ENCODE peak calls at places on chromosomes 7 and 10, in four cellular contexts. F is ovary, H is left ventricle myocardium inferior, X is adipocyte. A is an unnamed sample.

GRCh38 chr7:44279731-44280505 is 45.5 kb downstream of the CAMK2B start:
- DNase-seq in F (peak; percentile 16), H (peak; percentile 8), X (no peak), A (no peak)

GRCh38 chr7:36019966-36020365 is 133.1 kb upstream of the EEPD1 start:
- DNase-seq in F (no peak), H (no peak), X (no peak), A (no peak)

GRCh38 chr7:42639930-42640329 is 271.9 kb downstream of the C7orf25 start:
- DNase-seq in F (no peak), H (no peak), X (peak; percentile 60), A (no peak)

GRCh38 chr10:95604630-95605029 is 43.5 kb upstream of the SORBS1 start:
- DNase-seq in F (no peak), H (no peak), X (no peak), A (no peak)

GRCh38 chr7:73647725-73648592 is 19.7 kb upstream of the VPS37D start:
- DNase-seq in F (peak; percentile 46), H (no peak), X (peak; percentile 57), A (peak; percentile 23)

GRCh38 chr10:75542902-75543301 is 111.5 kb downstream of the LRMDA start:
- DNase-seq in F (no peak), H (no peak), X (peak; percentile 71), A (peak; percentile 59)

GRCh38 chr7:122532406-122533269 is 166.3 kb downstream of the RNF133 start:
- DNase-seq in F (no peak), H (no peak), X (peak; percentile 70), A (no peak)

GRCh38 chr10:24762966-24763623 is 39.4 kb upstream of the ARHGAP21 start:
- DNase-seq in F (no peak), H (no peak), X (peak; percentile 53), A (peak; percentile 3)

GRCh38 chr7:92778972-92779371 is 57.4 kb downstream of the CDK6 start:
- DNase-seq in F (no peak), H (no peak), X (peak; percentile 83), A (peak; percentile 23)

GRCh38 chr7:88102686-88103085 is 117.2 kb downstream of the SRI start:
- DNase-seq in F (no peak), H (no peak), X (no peak), A (no peak)

GRCh38 chr7:79612027-79612426 is 158.6 kb upstream of the MAGI2 start:
- DNase-seq in F (no peak), H (no peak), X (no peak), A (no peak)

GRCh38 chr10:3887885-3888476 is 103.0 kb upstream of the KLF6 start:
- DNase-seq in F (no peak), H (no peak), X (peak; percentile 90), A (peak; percentile 85)

GRCh38 chr10:24091294-24091693 is 117.6 kb upstream of the KIAA1217 start:
- DNase-seq in F (no peak), H (no peak), X (no peak), A (no peak)

GRCh38 chr7:46786221-46786951 is 795.5 kb downstream of the TNS3 start:
- DNase-seq in F (no peak), H (no peak), X (peak; percentile 73), A (no peak)

GRCh38 chr7:211033-211714 is 18.8 kb downstream of the FAM20C start:
- DNase-seq in F (no peak), H (no peak), X (no peak), A (no peak)

GRCh38 chr10:129892571-129893045 is 71.5 kb downstream of the EBF3 start:
- DNase-seq in F (no peak), H (no peak), X (no peak), A (no peak)

GRCh38 chr7:149866817-149867447 is 6.8 kb upstream of the ATP6V0E2 start:
- DNase-seq in F (no peak), H (no peak), X (no peak), A (no peak)

GRCh38 chr10:104521901-104522827 is 118.9 kb upstream of the SORCS3 start:
- DNase-seq in F (no peak), H (peak; percentile 40), X (no peak), A (peak; percentile 13)

GRCh38 chr10:9635691-9636090 is 1382.0 kb upstream of the CELF2 start:
- DNase-seq in F (no peak), H (no peak), X (no peak), A (no peak)
- H3K9me3 ChIP-seq in F (no peaks in the 10 kb centered on the region), H (no peaks in the 10 kb centered on the region), X (peaks cover 4% of the 10 kb centered on the region), A (peaks cover 6% of the 10 kb centered on the region)

DNA sequence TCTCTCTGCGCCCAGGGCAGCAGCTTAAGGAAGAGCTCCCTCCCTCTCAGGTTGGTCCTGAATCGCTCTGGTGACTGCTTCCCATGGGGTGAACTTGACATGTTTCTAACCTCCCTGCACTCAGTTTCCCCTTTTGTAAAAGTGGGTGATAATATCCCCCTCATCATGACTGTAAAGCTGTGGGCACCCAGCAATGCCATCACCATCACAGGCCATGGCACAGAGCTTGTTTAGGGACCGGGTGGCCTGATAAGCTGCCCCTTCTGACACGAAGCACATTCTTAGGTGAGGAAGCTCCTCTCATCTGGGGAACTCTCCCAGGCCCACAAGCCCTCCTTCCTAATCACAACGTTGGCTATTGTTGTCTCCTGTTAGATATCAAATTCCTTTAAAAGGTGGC is 972.8 kb upstream of the ZNF722 start:
- DNase-seq in F (no peak), H (no peak), X (no peak), A (no peak)
- H3K9me3 ChIP-seq in F (no peaks in the 10 kb centered on the region), H (peaks cover 40% of the 10 kb centered on the region), X (peaks cover 25% of the 10 kb centered on the region), A (no peaks in the 10 kb centered on the region)

GRCh38 chr7:157895520-157896375 is 558.9 kb downstream of the DNAJB6 start:
- DNase-seq in F (peak; percentile 12), H (no peak), X (no peak), A (no peak)
- H3K9me3 ChIP-seq in F (no peaks in the 10 kb centered on the region), H (no peaks in the 10 kb centered on the region), X (no peaks in the 10 kb centered on the region), A (no peaks in the 10 kb centered on the region)

GRCh38 chr7:72163266-72163665 is 248.9 kb downstream of the CALN1 start:
- DNase-seq in F (no peak), H (no peak), X (no peak), A (no peak)

DNA sequence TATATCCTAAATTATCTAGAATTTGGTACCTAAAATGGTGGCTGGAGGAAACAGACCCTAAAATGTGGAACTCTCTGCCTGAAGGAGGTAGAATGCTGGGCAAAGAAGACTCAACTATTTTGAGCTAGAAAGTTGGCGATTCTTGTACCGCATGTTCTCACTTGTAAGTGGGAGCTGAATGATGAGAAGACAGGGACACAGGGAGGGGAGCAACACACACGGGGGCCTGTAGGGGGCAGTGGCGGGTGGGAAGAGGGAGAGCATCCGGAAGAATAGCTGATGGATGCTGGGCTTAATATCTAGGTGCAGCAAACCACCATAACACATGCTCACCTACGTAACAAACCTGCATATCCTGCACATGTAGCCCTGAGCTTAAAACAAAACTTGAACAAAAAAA is 250.6 kb downstream of the CALN1 start:
- DNase-seq in F (no peak), H (no peak), X (no peak), A (no peak)
- H3K9me3 ChIP-seq in F (no peaks in the 10 kb centered on the region), H (peaks cover 45% of the 10 kb centered on the region), X (peaks cover 15% of the 10 kb centered on the region), A (no peaks in the 10 kb centered on the region)

DNA sequence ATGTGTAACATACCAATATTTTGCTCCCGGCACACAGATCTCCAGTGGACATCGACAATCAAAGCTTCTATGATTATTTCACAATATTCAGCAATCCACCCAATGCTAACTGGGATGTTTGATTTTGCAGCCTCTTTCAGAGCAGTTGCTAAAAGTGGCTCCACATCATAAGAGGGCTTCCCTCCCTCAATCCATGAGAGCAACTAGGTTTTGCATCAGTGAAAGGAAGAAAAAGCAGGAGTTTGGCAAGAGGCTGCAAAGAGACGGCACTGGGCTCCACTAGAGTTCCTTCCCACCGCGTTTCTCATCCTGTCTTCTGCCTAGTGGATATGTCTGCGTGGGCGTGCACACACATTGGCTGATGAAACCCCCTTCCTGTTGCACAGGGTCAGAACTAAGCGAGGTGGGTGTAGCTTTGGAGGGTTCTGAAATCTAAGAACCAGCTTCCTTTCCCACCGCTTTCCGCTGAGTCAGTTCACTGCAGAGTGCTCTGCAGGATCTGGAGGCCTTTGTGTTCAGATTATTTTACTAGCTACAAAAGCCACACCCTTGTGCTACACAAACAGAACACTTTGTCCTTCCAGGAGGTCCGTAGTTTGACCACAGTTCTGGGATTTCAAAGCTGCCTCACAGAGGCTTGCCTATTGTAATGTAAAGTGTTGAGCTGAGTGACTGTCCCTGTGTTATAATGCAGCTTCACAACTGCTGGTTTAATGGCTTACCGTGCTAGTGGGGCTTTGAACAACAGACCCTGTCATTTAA is 28.1 kb downstream of the ARL4A start:
- DNase-seq in F (peak; percentile 49), H (peak; percentile 67), X (peak; percentile 93), A (peak; percentile 68)
- H3K9me3 ChIP-seq in F (no peaks in the 10 kb centered on the region), H (no peaks in the 10 kb centered on the region), X (no peaks in the 10 kb centered on the region), A (no peaks in the 10 kb centered on the region)

GRCh38 chr7:157577061-157577460 is 240.3 kb downstream of the DNAJB6 start:
- DNase-seq in F (no peak), H (no peak), X (no peak), A (no peak)

GRCh38 chr7:157577796-157578339 is 241.1 kb downstream of the DNAJB6 start:
- DNase-seq in F (no peak), H (no peak), X (no peak), A (no peak)

GRCh38 chr7:157581740-157582139 is 244.9 kb downstream of the DNAJB6 start:
- DNase-seq in F (no peak), H (no peak), X (no peak), A (no peak)

GRCh38 chr7:157579425-157579824 is 242.6 kb downstream of the DNAJB6 start:
- DNase-seq in F (no peak), H (no peak), X (no peak), A (no peak)

DNA sequence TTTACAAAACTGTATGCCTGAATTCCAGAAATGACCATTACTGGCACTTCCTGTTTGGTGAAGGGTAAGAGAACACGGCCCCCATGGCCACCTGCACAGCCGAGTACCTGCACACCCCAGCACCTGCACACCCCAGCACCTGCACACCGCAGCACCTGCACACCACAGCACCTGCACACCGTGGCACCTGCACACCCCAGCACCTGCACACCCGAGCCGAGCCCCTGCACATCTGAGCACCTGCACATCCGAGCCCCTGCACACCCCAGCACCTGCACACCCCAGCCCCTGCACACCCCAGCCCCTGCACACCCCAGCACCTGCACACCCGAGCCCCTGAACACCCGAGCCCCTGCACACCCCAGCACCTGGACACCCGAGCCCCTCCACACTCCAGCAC is 243.5 kb downstream of the DNAJB6 start:
- DNase-seq in F (no peak), H (no peak), X (no peak), A (no peak)
- H3K9me3 ChIP-seq in F (no peaks in the 10 kb centered on the region), H (no peaks in the 10 kb centered on the region), X (no peaks in the 10 kb centered on the region), A (no peaks in the 10 kb centered on the region)

DNA sequence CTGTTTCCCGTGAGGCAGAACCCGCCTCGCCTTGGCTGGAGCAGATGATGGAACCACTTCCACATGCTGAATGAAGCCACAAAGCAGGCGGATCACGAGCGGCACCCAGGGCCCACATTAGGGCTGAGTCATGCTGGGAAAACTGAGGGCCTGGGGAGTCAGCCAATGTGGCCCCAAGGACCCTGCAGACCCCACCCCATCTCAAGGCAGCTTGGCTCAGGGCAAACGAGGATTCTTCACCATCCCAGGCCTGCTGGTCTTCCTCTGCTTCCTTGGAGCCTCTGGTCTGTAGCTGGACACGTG is 488.0 kb downstream of the DNAJB6 start:
- DNase-seq in F (no peak), H (no peak), X (no peak), A (no peak)
- H3K9me3 ChIP-seq in F (no peaks in the 10 kb centered on the region), H (no peaks in the 10 kb centered on the region), X (peaks cover 2% of the 10 kb centered on the region), A (no peaks in the 10 kb centered on the region)

A was measured in MG63.